ENCODE peak calls at places on chromosome X, in ten cellular contexts. V is mammary epithelial cell; D is activated CD4-positive, alpha-beta T cell treated with anti-CD3 and anti-CD28 coated beads for 1 hour; N is PC-3; B is GM10248; Z is epithelial cell of esophagus; A is GM19239; R is stimulated activated CD4-positive, alpha-beta T cell treated with anti-CD3 and anti-CD28 coated beads, Interleukin-15, amount 100 ng/mL, for 1 hour; E is T-helper 1 cell; W is SIG-M5. X is an unnamed sample.

GRCh38 chrX:46180258-46180687 is 364.9 kb downstream of the ZNF674 start:
- DNase-seq in V (peak), D (no peak), N (peak), B (no peak), Z (peak), A (no peak), R (no peak), E (no peak), W (no peak), X (peak)

GRCh38 chrX:129842510-129843208 is 1.0 kb downstream of the ZDHHC9 start:
- DNase-seq in V (peak), D (no peak), N (peak), B (no peak), Z (peak), A (no peak), R (no peak), E (no peak), W (no peak), X (no peak)

GRCh38 chrX:131734621-131735020 is 190.7 kb downstream of the OR13H1 start:
- DNase-seq in V (peak), D (no peak), N (no peak), B (no peak), Z (no peak), A (no peak), R (no peak), E (no peak), W (no peak), X (peak)

GRCh38 chrX:154473683-154474082 is 5.4 kb downstream of the LAGE3 start:
- DNase-seq in V (no peak), D (no peak), N (no peak), B (no peak), Z (no peak), A (no peak), R (no peak), E (no peak), W (no peak), X (no peak)

GRCh38 chrX:13223868-13224555 is 95.8 kb downstream of the ATXN3L start:
- DNase-seq in V (peak), D (no peak), N (peak), B (no peak), Z (peak), A (no peak), R (no peak), E (no peak), W (no peak), X (peak)

GRCh38 chrX:54357414-54358377 is at the start of gene WNK3:
- DNase-seq in V (peak), D (peak), N (peak), B (peak), Z (peak), A (peak), R (peak), E (no peak), W (no peak), X (peak)

GRCh38 chrX:81174286-81174685 is 27.4 kb downstream of the HMGN5 start:
- DNase-seq in V (peak), D (no peak), N (peak), B (no peak), Z (peak), A (no peak), R (no peak), E (no peak), W (no peak), X (no peak)

GRCh38 chrX:131762802-131763234 is 218.9 kb downstream of the OR13H1 start:
- DNase-seq in V (peak), D (no peak), N (peak), B (peak), Z (no peak), A (no peak), R (no peak), E (no peak), W (no peak), X (peak)

GRCh38 chrX:66233206-66233605 is 69.2 kb downstream of the HEPH start:
- DNase-seq in V (no peak), D (no peak), N (no peak), B (no peak), Z (no peak), A (no peak), R (no peak), E (no peak), W (no peak), X (no peak)

GRCh38 chrX:39821011-39821708 is 276.6 kb downstream of the BCOR start:
- DNase-seq in V (no peak), D (no peak), N (no peak), B (peak), Z (no peak), A (no peak), R (peak), E (no peak), W (no peak), X (no peak)

GRCh38 chrX:14064632-14065432 is 35.1 kb upstream of the GEMIN8 start:
- DNase-seq in V (peak), D (no peak), N (peak), B (no peak), Z (peak), A (no peak), R (no peak), E (no peak), W (no peak), X (peak)

X was measured in brain microvascular endothelial cell.